ENCODE peak calls at places on chromosomes 12 and 14, in four cellular contexts. One of them, this sample, is unnamed.

GRCh38 chr12:22283006-22283506 is 51.5 kb downstream of the ST8SIA1 start:
- DNase-seq in EL: peak; percentile 90
- DNase-seq in midbrain: no peak
- DNase-seq in stimulated activated CD4-positive, alpha-beta T cell treated with anti-CD3 and anti-CD28 coated beads, Interleukin-2, amount 100 ng/mL, for 48 hours: no peak
- DNase-seq in this sample: peak; percentile 69

GRCh38 chr12:468671-469389 is 9.1 kb downstream of the B4GALNT3 start:
- DNase-seq in EL: peak; percentile 16
- DNase-seq in midbrain: no peak
- DNase-seq in stimulated activated CD4-positive, alpha-beta T cell treated with anti-CD3 and anti-CD28 coated beads, Interleukin-2, amount 100 ng/mL, for 48 hours: no peak
- DNase-seq in this sample: no peak

GRCh38 chr12:55723516-55724225 is 3.5 kb downstream of the RDH5 start:
- DNase-seq in EL: no peak
- DNase-seq in midbrain: no peak
- DNase-seq in stimulated activated CD4-positive, alpha-beta T cell treated with anti-CD3 and anti-CD28 coated beads, Interleukin-2, amount 100 ng/mL, for 48 hours: no peak
- DNase-seq in this sample: peak; percentile 68

GRCh38 chr12:100572184-100572583 is 1.3 kb upstream of the GAS2L3 start:
- DNase-seq in EL: no peak
- DNase-seq in midbrain: no peak
- DNase-seq in stimulated activated CD4-positive, alpha-beta T cell treated with anti-CD3 and anti-CD28 coated beads, Interleukin-2, amount 100 ng/mL, for 48 hours: no peak
- DNase-seq in this sample: no peak

GRCh38 chr12:130240831-130241590 is 78.7 kb downstream of the FZD10 start:
- DNase-seq in EL: no peak
- DNase-seq in midbrain: no peak
- DNase-seq in stimulated activated CD4-positive, alpha-beta T cell treated with anti-CD3 and anti-CD28 coated beads, Interleukin-2, amount 100 ng/mL, for 48 hours: no peak
- DNase-seq in this sample: no peak

GRCh38 chr14:90600619-90601018 is 203.8 kb downstream of the CALM1 start:
- DNase-seq in EL: no peak
- DNase-seq in midbrain: no peak
- DNase-seq in stimulated activated CD4-positive, alpha-beta T cell treated with anti-CD3 and anti-CD28 coated beads, Interleukin-2, amount 100 ng/mL, for 48 hours: no peak
- DNase-seq in this sample: no peak

GRCh38 chr14:64605926-64606685 is 56.3 kb downstream of the PPP1R36 start:
- DNase-seq in EL: peak; percentile 18
- DNase-seq in midbrain: no peak
- DNase-seq in stimulated activated CD4-positive, alpha-beta T cell treated with anti-CD3 and anti-CD28 coated beads, Interleukin-2, amount 100 ng/mL, for 48 hours: no peak
- DNase-seq in this sample: no peak

GRCh38 chr14:23360496-23360895 is 4.5 kb downstream of the EFS start:
- DNase-seq in EL: no peak
- DNase-seq in midbrain: peak; percentile 76
- DNase-seq in stimulated activated CD4-positive, alpha-beta T cell treated with anti-CD3 and anti-CD28 coated beads, Interleukin-2, amount 100 ng/mL, for 48 hours: no peak
- DNase-seq in this sample: no peak

GRCh38 chr12:22935501-22935900 is 310.5 kb downstream of the ETNK1 start:
- DNase-seq in EL: no peak
- DNase-seq in midbrain: no peak
- DNase-seq in stimulated activated CD4-positive, alpha-beta T cell treated with anti-CD3 and anti-CD28 coated beads, Interleukin-2, amount 100 ng/mL, for 48 hours: no peak
- DNase-seq in this sample: peak; percentile 36